ENCODE peak calls at places on chromosomes 16 and 17, in six cellular contexts. I is stimulated activated naive B cell treated with anti-CD40 and anti-IgM and Interleukin-4, amounts not matched to agents 10 μg/mL and 1 μg/mL and 100 μg/mL, for 72 hours; H is small intestine; J is AG08396; C is WTC11; O is naive thymus-derived CD8-positive, alpha-beta T cell. M is an unnamed sample.

GRCh38 chr16:76668207-76668725 is 391.1 kb downstream of the CNTNAP4 start:
- DNase-seq in I (no peak), H (no peak), J (no peak), C (peak; percentile 19), O (no peak), M (no peak)

GRCh38 chr17:2416010-2416734 is 15.3 kb upstream of the MNT start:
- DNase-seq in I (peak; percentile 72), H (peak; percentile 86), J (peak; percentile 86), C (peak; percentile 94), O (peak; percentile 82), M (peak; percentile 85)

GRCh38 chr16:79215289-79215688 is 385.2 kb downstream of the MAF start:
- DNase-seq in I (no peak), H (no peak), J (no peak), C (no peak), O (no peak), M (no peak)

GRCh38 chr16:89323120-89323960 is 105.8 kb downstream of the ZNF778 start:
- DNase-seq in I (no peak), H (no peak), J (no peak), C (no peak), O (no peak), M (peak; percentile 39)

GRCh38 chr17:17034496-17035066 is 7.7 kb upstream of the MPRIP start:
- DNase-seq in I (no peak), H (no peak), J (no peak), C (no peak), O (no peak), M (no peak)

GRCh38 chr17:80145076-80146075 is 1.6 kb downstream of the EIF4A3 start:
- DNase-seq in I (no peak), H (no peak), J (no peak), C (no peak), O (no peak), M (no peak)

GRCh38 chr17:50301891-50302584 is 27.8 kb downstream of the TMEM92 start:
- DNase-seq in I (no peak), H (no peak), J (no peak), C (no peak), O (no peak), M (no peak)

GRCh38 chr16:11016993-11017392 is 72.6 kb downstream of the CLEC16A start:
- DNase-seq in I (no peak), H (peak; percentile 99), J (peak; percentile 53), C (no peak), O (peak; percentile 9), M (no peak)

GRCh38 chr17:27247071-27247957 is 46.6 kb upstream of the WSB1 start:
- DNase-seq in I (no peak), H (peak; percentile 40), J (peak; percentile 32), C (no peak), O (no peak), M (no peak)

GRCh38 chr16:53809088-53809951 is 105.4 kb downstream of the FTO start:
- DNase-seq in I (no peak), H (no peak), J (no peak), C (no peak), O (no peak), M (no peak)

GRCh38 chr17:81448960-81449359 is 53.7 kb downstream of the BAHCC1 start:
- DNase-seq in I (no peak), H (no peak), J (no peak), C (no peak), O (no peak), M (no peak)

GRCh38 chr17:32275060-32276042 is 9.7 kb downstream of the RHBDL3 start:
- DNase-seq in I (peak; percentile 57), H (no peak), J (peak; percentile 90), C (peak; percentile 54), O (no peak), M (peak; percentile 96)

GRCh38 chr16:68756250-68757051 is 19.4 kb downstream of the CDH1 start:
- DNase-seq in I (peak; percentile 79), H (peak; percentile 98), J (no peak), C (no peak), O (no peak), M (no peak)

GRCh38 chr16:58882292-58882691 is 148.2 kb upstream of the GOT2 start:
- DNase-seq in I (peak; percentile 8), H (no peak), J (no peak), C (no peak), O (no peak), M (no peak)

GRCh38 chr17:74280093-74280513 is 6.1 kb downstream of the DNAI2 start:
- DNase-seq in I (peak; percentile 59), H (peak; percentile 20), J (no peak), C (no peak), O (peak; percentile 49), M (peak; percentile 75)

GRCh38 chr17:82244413-82245140 is 15.7 kb downstream of the SLC16A3 start:
- DNase-seq in I (no peak), H (no peak), J (peak; percentile 59), C (no peak), O (peak; percentile 37), M (peak; percentile 44)

GRCh38 chr17:12193336-12193735 is 172.7 kb downstream of the MAP2K4 start:
- DNase-seq in I (no peak), H (no peak), J (no peak), C (no peak), O (no peak), M (no peak)

GRCh38 chr17:41907185-41907556 is 11.6 kb downstream of the ACLY start:
- DNase-seq in I (no peak), H (no peak), J (peak; percentile 50), C (no peak), O (no peak), M (no peak)

GRCh38 chr17:65058615-65059014 is 2.1 kb upstream of the GNA13 start:
- DNase-seq in I (no peak), H (no peak), J (no peak), C (no peak), O (no peak), M (no peak)

GRCh38 chr17:45782889-45783592 is 1.1 kb upstream of the CRHR1 start:
- DNase-seq in I (no peak), H (peak; percentile 9), J (no peak), C (peak; percentile 80), O (peak; percentile 21), M (no peak)

GRCh38 chr17:80219013-80219776 is 938 bp downstream of the SGSH start:
- DNase-seq in I (peak; percentile 89), H (peak; percentile 81), J (peak; percentile 89), C (no peak), O (peak; percentile 93), M (peak; percentile 97)

GRCh38 chr17:31595076-31595475 is 203.6 kb downstream of the RAB11FIP4 start:
- DNase-seq in I (no peak), H (no peak), J (no peak), C (no peak), O (no peak), M (no peak)

GRCh38 chr16:11201498-11202259 is 54.3 kb downstream of the SOCS1 start:
- DNase-seq in I (peak; percentile 46), H (peak; percentile 72), J (peak; percentile 78), C (peak; percentile 56), O (no peak), M (peak; percentile 77)

GRCh38 chr16:56866955-56867830 is 2.2 kb downstream of the SLC12A3 start:
- DNase-seq in I (peak; percentile 21), H (peak; percentile 63), J (peak; percentile 64), C (no peak), O (peak; percentile 63), M (no peak)

GRCh38 chr16:8673611-8674412 is 605 bp upstream of the ABAT start:
- DNase-seq in I (no peak), H (no peak), J (no peak), C (no peak), O (no peak), M (no peak)

GRCh38 chr16:24984903-24985675 is 30.1 kb downstream of the ARHGAP17 start:
- DNase-seq in I (no peak), H (no peak), J (no peak), C (no peak), O (no peak), M (no peak)

GRCh38 chr17:49521521-49522185 is 26.6 kb downstream of the NGFR start:
- DNase-seq in I (no peak), H (no peak), J (no peak), C (peak; percentile 4), O (no peak), M (no peak)

GRCh38 chr16:85569615-85570212 is 43.4 kb upstream of the GSE1 start:
- DNase-seq in I (peak; percentile 83), H (no peak), J (peak; percentile 47), C (no peak), O (peak; percentile 42), M (no peak)

M was measured in CD14-positive monocyte.